ENCODE peak calls at places on chromosomes 6 and 20, in six cellular contexts. C is naive thymus-derived CD4-positive, alpha-beta T cell; V is spleen; O is cardiac muscle cell; F is activated CD4-positive, alpha-beta T cell treated with anti-CD3 and anti-CD28 coated beads for 48 hours; S is NCI-H1092 treated with DMSO at 0.1 percent for 48 hours. E is an unnamed sample.

GRCh38 chr6:111763381-111763780 is 109.9 kb downstream of the FYN start:
- DNase-seq in C (no peak), V (no peak), O (no peak), F (no peak), S (no peak), E (no peak)

GRCh38 chr20:35994994-35995453 is 26.6 kb downstream of the CNBD2 start:
- DNase-seq in C (peak), V (peak), O (peak), F (peak), S (peak), E (peak)

GRCh38 chr6:45606831-45607400 is 229.2 kb upstream of the SUPT3H start:
- DNase-seq in C (no peak), V (no peak), O (no peak), F (no peak), S (no peak), E (no peak)

GRCh38 chr6:158849899-158850806 is 31.0 kb upstream of the EZR start:
- DNase-seq in C (peak), V (no peak), O (no peak), F (peak), S (peak), E (no peak)

GRCh38 chr20:58147628-58148370 is 80.7 kb downstream of the ANKRD60 start:
- DNase-seq in C (no peak), V (no peak), O (no peak), F (no peak), S (no peak), E (no peak)

GRCh38 chr6:109799664-109800063 is 108.6 kb downstream of the FIG4 start:
- DNase-seq in C (no peak), V (no peak), O (no peak), F (no peak), S (no peak), E (no peak)

GRCh38 chr6:65979120-65979519 is 272.1 kb upstream of the EYS start:
- DNase-seq in C (no peak), V (no peak), O (no peak), F (no peak), S (no peak), E (no peak)

GRCh38 chr6:114216789-114217467 is 125.9 kb downstream of the HS3ST5 start:
- DNase-seq in C (no peak), V (no peak), O (no peak), F (no peak), S (no peak), E (no peak)

GRCh38 chr20:3645309-3646066 is 17.7 kb downstream of the GFRA4 start:
- DNase-seq in C (no peak), V (no peak), O (no peak), F (no peak), S (no peak), E (no peak)

GRCh38 chr6:70221025-70221714 is 81.7 kb downstream of the COL9A1 start:
- DNase-seq in C (no peak), V (no peak), O (peak), F (peak), S (peak), E (peak)

GRCh38 chr6:21914121-21914973 is 320.8 kb downstream of the SOX4 start:
- DNase-seq in C (no peak), V (no peak), O (no peak), F (peak), S (no peak), E (no peak)

GRCh38 chr6:64896939-64897338 is 810.1 kb downstream of the EYS start:
- DNase-seq in C (no peak), V (peak), O (no peak), F (no peak), S (no peak), E (no peak)

GRCh38 chr6:161139766-161140553 is 133.9 kb downstream of the AGPAT4 start:
- DNase-seq in C (no peak), V (no peak), O (no peak), F (no peak), S (no peak), E (no peak)

GRCh38 chr6:49030621-49031020 is 432.4 kb downstream of the MMUT start:
- DNase-seq in C (no peak), V (no peak), O (no peak), F (no peak), S (no peak), E (no peak)